ENCODE peak calls at places on chromosomes 13 and 19, in nine cellular contexts. One of them, this sample, is unnamed.

GRCh38 chr19:42140125-42140754 is 8.0 kb upstream of the POU2F2 start:
- DNase-seq in tibial artery: peak
- DNase-seq in heart right ventricle: peak
- DNase-seq in A549: peak
- DNase-seq in K562: peak
- DNase-seq in Peyer's patch: peak
- DNase-seq in transverse colon: peak
- DNase-seq in progenitor cell of endocrine pancreas: peak
- DNase-seq in left lung: peak
- DNase-seq in this sample: no peak

GRCh38 chr13:108428691-108429090 is 159.2 kb downstream of the TNFSF13B start:
- DNase-seq in heart right ventricle: no peak
- DNase-seq in K562: no peak
- DNase-seq in progenitor cell of endocrine pancreas: no peak
- DNase-seq in Peyer's patch: no peak
- DNase-seq in A549: no peak
- DNase-seq in left lung: no peak
- DNase-seq in transverse colon: no peak
- DNase-seq in tibial artery: no peak
- DNase-seq in this sample: no peak

GRCh38 chr19:15404097-15404779 is 14.6 kb downstream of the AKAP8L start:
- DNase-seq in tibial artery: no peak
- DNase-seq in heart right ventricle: no peak
- DNase-seq in Peyer's patch: peak
- DNase-seq in left lung: no peak
- DNase-seq in transverse colon: no peak
- DNase-seq in A549: no peak
- DNase-seq in progenitor cell of endocrine pancreas: no peak
- DNase-seq in K562: no peak
- DNase-seq in this sample: no peak

GRCh38 chr19:17073869-17074627 is 1.2 kb downstream of the HAUS8 start:
- DNase-seq in K562: peak
- DNase-seq in tibial artery: no peak
- DNase-seq in heart right ventricle: no peak
- DNase-seq in Peyer's patch: peak
- DNase-seq in A549: no peak
- DNase-seq in progenitor cell of endocrine pancreas: no peak
- DNase-seq in transverse colon: peak
- DNase-seq in left lung: no peak
- DNase-seq in this sample: peak

GRCh38 chr13:91744284-91744683 is 345.9 kb downstream of the GPC5 start:
- DNase-seq in transverse colon: no peak
- DNase-seq in tibial artery: no peak
- DNase-seq in A549: no peak
- DNase-seq in progenitor cell of endocrine pancreas: no peak
- DNase-seq in K562: no peak
- DNase-seq in Peyer's patch: no peak
- DNase-seq in left lung: no peak
- DNase-seq in heart right ventricle: no peak
- DNase-seq in this sample: no peak

GRCh38 chr13:44404261-44405139 is 30.9 kb downstream of the SERP2 start:
- DNase-seq in heart right ventricle: no peak
- DNase-seq in Peyer's patch: no peak
- DNase-seq in K562: no peak
- DNase-seq in left lung: no peak
- DNase-seq in A549: no peak
- DNase-seq in transverse colon: peak
- DNase-seq in tibial artery: no peak
- DNase-seq in progenitor cell of endocrine pancreas: no peak
- DNase-seq in this sample: no peak

GRCh38 chr19:35011737-35012682 is 11.9 kb downstream of the GRAMD1A start:
- DNase-seq in A549: no peak
- DNase-seq in K562: no peak
- DNase-seq in tibial artery: no peak
- DNase-seq in heart right ventricle: no peak
- DNase-seq in Peyer's patch: no peak
- DNase-seq in progenitor cell of endocrine pancreas: no peak
- DNase-seq in transverse colon: no peak
- DNase-seq in left lung: no peak
- DNase-seq in this sample: no peak

GRCh38 chr13:51729853-51730553 is 74.0 kb downstream of the DHRS12 start:
- DNase-seq in Peyer's patch: no peak
- DNase-seq in heart right ventricle: no peak
- DNase-seq in tibial artery: peak
- DNase-seq in transverse colon: peak
- DNase-seq in left lung: no peak
- DNase-seq in A549: peak
- DNase-seq in progenitor cell of endocrine pancreas: no peak
- DNase-seq in K562: no peak
- DNase-seq in this sample: no peak

GRCh38 chr13:39462456-39462855 is 140.5 kb downstream of the LHFPL6 start:
- DNase-seq in K562: no peak
- DNase-seq in progenitor cell of endocrine pancreas: no peak
- DNase-seq in transverse colon: no peak
- DNase-seq in A549: no peak
- DNase-seq in tibial artery: no peak
- DNase-seq in Peyer's patch: no peak
- DNase-seq in heart right ventricle: no peak
- DNase-seq in left lung: no peak
- DNase-seq in this sample: no peak

GRCh38 chr13:109529964-109530363 is 256.4 kb downstream of the IRS2 start:
- DNase-seq in left lung: no peak
- DNase-seq in K562: no peak
- DNase-seq in progenitor cell of endocrine pancreas: no peak
- DNase-seq in heart right ventricle: no peak
- DNase-seq in Peyer's patch: no peak
- DNase-seq in tibial artery: no peak
- DNase-seq in transverse colon: no peak
- DNase-seq in A549: no peak
- DNase-seq in this sample: no peak

GRCh38 chr19:41401483-41401882 is 3.9 kb downstream of the BCKDHA start:
- DNase-seq in left lung: no peak
- DNase-seq in Peyer's patch: no peak
- DNase-seq in progenitor cell of endocrine pancreas: no peak
- DNase-seq in tibial artery: no peak
- DNase-seq in heart right ventricle: no peak
- DNase-seq in A549: no peak
- DNase-seq in K562: no peak
- DNase-seq in transverse colon: no peak
- DNase-seq in this sample: no peak

GRCh38 chr19:44647144-44647543 is 3.4 kb downstream of the PVR start:
- DNase-seq in progenitor cell of endocrine pancreas: no peak
- DNase-seq in Peyer's patch: no peak
- DNase-seq in left lung: no peak
- DNase-seq in transverse colon: no peak
- DNase-seq in tibial artery: no peak
- DNase-seq in A549: no peak
- DNase-seq in K562: no peak
- DNase-seq in heart right ventricle: no peak
- DNase-seq in this sample: no peak

GRCh38 chr19:53102186-53102585 is 1.0 kb downstream of the ZNF160 start:
- DNase-seq in transverse colon: no peak
- DNase-seq in progenitor cell of endocrine pancreas: no peak
- DNase-seq in heart right ventricle: no peak
- DNase-seq in Peyer's patch: no peak
- DNase-seq in K562: peak
- DNase-seq in tibial artery: no peak
- DNase-seq in left lung: no peak
- DNase-seq in A549: no peak
- DNase-seq in this sample: no peak

GRCh38 chr19:19628499-19629134 is 597 bp upstream of the LPAR2 start:
- DNase-seq in left lung: peak
- DNase-seq in K562: no peak
- DNase-seq in tibial artery: no peak
- DNase-seq in heart right ventricle: no peak
- DNase-seq in Peyer's patch: peak
- DNase-seq in progenitor cell of endocrine pancreas: peak
- DNase-seq in A549: peak
- DNase-seq in transverse colon: peak
- DNase-seq in this sample: peak

GRCh38 chr13:107993239-107993948 is 221.9 kb downstream of the LIG4 start:
- DNase-seq in progenitor cell of endocrine pancreas: no peak
- DNase-seq in A549: no peak
- DNase-seq in K562: peak
- DNase-seq in transverse colon: no peak
- DNase-seq in left lung: no peak
- DNase-seq in tibial artery: no peak
- DNase-seq in Peyer's patch: no peak
- DNase-seq in heart right ventricle: no peak
- DNase-seq in this sample: no peak

GRCh38 chr19:5952193-5953033 is 25.5 kb downstream of the RANBP3 start:
- DNase-seq in left lung: no peak
- DNase-seq in heart right ventricle: no peak
- DNase-seq in transverse colon: no peak
- DNase-seq in K562: no peak
- DNase-seq in A549: no peak
- DNase-seq in Peyer's patch: no peak
- DNase-seq in progenitor cell of endocrine pancreas: no peak
- DNase-seq in tibial artery: no peak
- DNase-seq in this sample: no peak

GRCh38 chr19:917323-918151 is at the start of gene KISS1R:
- DNase-seq in heart right ventricle: no peak
- DNase-seq in left lung: no peak
- DNase-seq in K562: peak
- DNase-seq in tibial artery: no peak
- DNase-seq in transverse colon: no peak
- DNase-seq in A549: peak
- DNase-seq in Peyer's patch: peak
- DNase-seq in progenitor cell of endocrine pancreas: peak
- DNase-seq in this sample: peak
- TF ChIP-seq CTCF in heart right ventricle: peak
- TF ChIP-seq CTCF in left lung: peak
- TF ChIP-seq CTCF in K562: peak
- TF ChIP-seq CTCF in tibial artery: no peak
- TF ChIP-seq CTCF in transverse colon: peak
- TF ChIP-seq CTCF in A549: peak
- TF ChIP-seq CTCF in Peyer's patch: peak
- TF ChIP-seq CTCF in progenitor cell of endocrine pancreas: peak
- TF ChIP-seq CTCF in this sample: no peak

DNA sequence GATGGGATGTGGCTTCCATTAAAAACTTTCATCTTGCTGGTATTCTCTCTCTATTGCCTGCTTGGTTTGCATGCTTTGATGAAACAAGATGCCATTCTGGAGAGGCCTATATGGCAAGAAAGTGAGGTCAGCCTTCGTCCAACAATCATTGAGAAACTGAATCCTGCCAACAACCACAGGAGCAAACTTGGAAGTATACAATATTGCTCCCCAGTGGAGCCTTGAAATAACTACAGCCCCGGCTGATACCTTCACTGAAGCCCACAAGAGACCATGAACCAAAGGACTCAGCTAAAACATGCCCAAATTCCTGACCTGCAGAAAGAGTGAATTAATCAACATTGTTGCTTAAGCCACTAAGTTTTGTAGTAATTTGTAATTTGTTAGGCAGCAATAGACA is 82.5 kb upstream of the FGF14 start:
- DNase-seq in transverse colon: no peak
- DNase-seq in heart right ventricle: no peak
- DNase-seq in progenitor cell of endocrine pancreas: no peak
- DNase-seq in K562: no peak
- DNase-seq in left lung: no peak
- DNase-seq in tibial artery: no peak
- DNase-seq in Peyer's patch: no peak
- DNase-seq in A549: no peak
- DNase-seq in this sample: no peak
- TF ChIP-seq CTCF in transverse colon: no peak
- TF ChIP-seq CTCF in heart right ventricle: no peak
- TF ChIP-seq CTCF in progenitor cell of endocrine pancreas: no peak
- TF ChIP-seq CTCF in K562: no peak
- TF ChIP-seq CTCF in left lung: no peak
- TF ChIP-seq CTCF in tibial artery: no peak
- TF ChIP-seq CTCF in Peyer's patch: no peak
- TF ChIP-seq CTCF in A549: no peak
- TF ChIP-seq CTCF in this sample: no peak

GRCh38 chr13:42354246-42355117 is 82.5 kb downstream of the AKAP11 start:
- DNase-seq in Peyer's patch: peak
- DNase-seq in progenitor cell of endocrine pancreas: no peak
- DNase-seq in tibial artery: no peak
- DNase-seq in transverse colon: no peak
- DNase-seq in left lung: no peak
- DNase-seq in K562: no peak
- DNase-seq in heart right ventricle: no peak
- DNase-seq in A549: no peak
- DNase-seq in this sample: no peak
- TF ChIP-seq CTCF in Peyer's patch: peak
- TF ChIP-seq CTCF in progenitor cell of endocrine pancreas: no peak
- TF ChIP-seq CTCF in tibial artery: no peak
- TF ChIP-seq CTCF in transverse colon: no peak
- TF ChIP-seq CTCF in left lung: no peak
- TF ChIP-seq CTCF in K562: no peak
- TF ChIP-seq CTCF in heart right ventricle: peak
- TF ChIP-seq CTCF in A549: no peak
- TF ChIP-seq CTCF in this sample: no peak

GRCh38 chr13:112764864-112765561 is 75.2 kb downstream of the ATP11A start:
- DNase-seq in Peyer's patch: no peak
- DNase-seq in tibial artery: no peak
- DNase-seq in K562: no peak
- DNase-seq in progenitor cell of endocrine pancreas: no peak
- DNase-seq in transverse colon: no peak
- DNase-seq in left lung: peak
- DNase-seq in heart right ventricle: no peak
- DNase-seq in A549: no peak
- DNase-seq in this sample: no peak
- TF ChIP-seq CTCF in Peyer's patch: no peak
- TF ChIP-seq CTCF in tibial artery: no peak
- TF ChIP-seq CTCF in K562: no peak
- TF ChIP-seq CTCF in progenitor cell of endocrine pancreas: no peak
- TF ChIP-seq CTCF in transverse colon: no peak
- TF ChIP-seq CTCF in left lung: no peak
- TF ChIP-seq CTCF in heart right ventricle: no peak
- TF ChIP-seq CTCF in A549: no peak
- TF ChIP-seq CTCF in this sample: no peak

GRCh38 chr19:58409010-58409790 is 751 bp downstream of the ZNF584 start:
- DNase-seq in K562: no peak
- DNase-seq in tibial artery: no peak
- DNase-seq in progenitor cell of endocrine pancreas: no peak
- DNase-seq in Peyer's patch: no peak
- DNase-seq in transverse colon: no peak
- DNase-seq in heart right ventricle: no peak
- DNase-seq in left lung: no peak
- DNase-seq in A549: peak
- DNase-seq in this sample: no peak

GRCh38 chr19:58408152-58409009 is at the start of gene ZNF584:
- DNase-seq in Peyer's patch: peak
- DNase-seq in left lung: peak
- DNase-seq in A549: peak
- DNase-seq in K562: peak
- DNase-seq in tibial artery: peak
- DNase-seq in progenitor cell of endocrine pancreas: peak
- DNase-seq in transverse colon: peak
- DNase-seq in heart right ventricle: peak
- DNase-seq in this sample: peak

GRCh38 chr19:58401825-58402433 is 6.5 kb downstream of the RNF225 start:
- DNase-seq in heart right ventricle: no peak
- DNase-seq in tibial artery: no peak
- DNase-seq in transverse colon: no peak
- DNase-seq in left lung: no peak
- DNase-seq in Peyer's patch: peak
- DNase-seq in A549: no peak
- DNase-seq in progenitor cell of endocrine pancreas: no peak
- DNase-seq in K562: no peak
- DNase-seq in this sample: no peak

GRCh38 chr19:58407658-58408151 is 744 bp upstream of the ZNF584 start:
- DNase-seq in left lung: no peak
- DNase-seq in progenitor cell of endocrine pancreas: no peak
- DNase-seq in tibial artery: no peak
- DNase-seq in K562: no peak
- DNase-seq in A549: no peak
- DNase-seq in heart right ventricle: no peak
- DNase-seq in Peyer's patch: no peak
- DNase-seq in transverse colon: no peak
- DNase-seq in this sample: no peak

GRCh38 chr19:58406818-58407657 is 1.4 kb upstream of the ZNF584 start:
- DNase-seq in K562: no peak
- DNase-seq in tibial artery: no peak
- DNase-seq in transverse colon: no peak
- DNase-seq in heart right ventricle: no peak
- DNase-seq in Peyer's patch: no peak
- DNase-seq in A549: peak
- DNase-seq in progenitor cell of endocrine pancreas: no peak
- DNase-seq in left lung: no peak
- DNase-seq in this sample: no peak
- TF ChIP-seq CTCF in K562: peak
- TF ChIP-seq CTCF in tibial artery: no peak
- TF ChIP-seq CTCF in transverse colon: peak
- TF ChIP-seq CTCF in heart right ventricle: peak
- TF ChIP-seq CTCF in Peyer's patch: peak
- TF ChIP-seq CTCF in A549: peak
- TF ChIP-seq CTCF in progenitor cell of endocrine pancreas: peak
- TF ChIP-seq CTCF in left lung: no peak
- TF ChIP-seq CTCF in this sample: no peak

This sample was measured in activated B cell treated with CpG ODN at 0.5 μM for 24 hours.